ENCODE peak calls at places on chromosomes 3 and 15, in eight cellular contexts. One of them, this sample, is unnamed. For H3K4me1, the result is how much of the 10 kb centered on the place peaks cover.

GRCh38 chr3:170179444-170179843 is 2.1 kb downstream of the PHC3 start:
- DNase-seq in lower lobe of right lung: no peak
- DNase-seq in tibial artery: no peak
- DNase-seq in A549: no peak
- DNase-seq in neural progenitor cell: no peak
- DNase-seq in thoracic aorta: no peak
- DNase-seq in uterus: no peak
- DNase-seq in cardiac muscle cell: no peak
- DNase-seq in this sample: no peak

GRCh38 chr3:50381315-50381714 is 22.0 kb upstream of the TMEM115 start:
- DNase-seq in lower lobe of right lung: no peak
- DNase-seq in tibial artery: no peak
- DNase-seq in A549: no peak
- DNase-seq in neural progenitor cell: no peak
- DNase-seq in thoracic aorta: no peak
- DNase-seq in uterus: no peak
- DNase-seq in cardiac muscle cell: no peak
- DNase-seq in this sample: no peak

GRCh38 chr3:153311531-153311930 is 149.5 kb downstream of the RAP2B start:
- DNase-seq in lower lobe of right lung: no peak
- DNase-seq in tibial artery: no peak
- DNase-seq in A549: no peak
- DNase-seq in neural progenitor cell: no peak
- DNase-seq in thoracic aorta: no peak
- DNase-seq in uterus: no peak
- DNase-seq in cardiac muscle cell: peak
- DNase-seq in this sample: no peak

GRCh38 chr3:70571696-70572095 is 259.3 kb upstream of the MDFIC2 start:
- DNase-seq in lower lobe of right lung: no peak
- DNase-seq in tibial artery: no peak
- DNase-seq in A549: no peak
- DNase-seq in neural progenitor cell: no peak
- DNase-seq in thoracic aorta: no peak
- DNase-seq in uterus: no peak
- DNase-seq in cardiac muscle cell: no peak
- DNase-seq in this sample: no peak

GRCh38 chr15:75671684-75672083 is 24.0 kb downstream of the SNX33 start:
- DNase-seq in lower lobe of right lung: no peak
- DNase-seq in tibial artery: no peak
- DNase-seq in A549: no peak
- DNase-seq in neural progenitor cell: no peak
- DNase-seq in thoracic aorta: no peak
- DNase-seq in uterus: no peak
- DNase-seq in cardiac muscle cell: peak
- DNase-seq in this sample: no peak

GRCh38 chr3:47685037-47685436 is 96.7 kb downstream of the SMARCC1 start:
- DNase-seq in lower lobe of right lung: no peak
- DNase-seq in tibial artery: no peak
- DNase-seq in A549: no peak
- DNase-seq in neural progenitor cell: no peak
- DNase-seq in thoracic aorta: no peak
- DNase-seq in uterus: no peak
- DNase-seq in cardiac muscle cell: no peak
- DNase-seq in this sample: no peak

GRCh38 chr3:125140011-125140813 is 72.3 kb downstream of the SLC12A8 start:
- DNase-seq in lower lobe of right lung: no peak
- DNase-seq in tibial artery: no peak
- DNase-seq in A549: no peak
- DNase-seq in neural progenitor cell: no peak
- DNase-seq in thoracic aorta: no peak
- DNase-seq in uterus: no peak
- DNase-seq in cardiac muscle cell: peak
- DNase-seq in this sample: peak

GRCh38 chr3:13235079-13235478 is 161.8 kb upstream of the IQSEC1 start:
- DNase-seq in lower lobe of right lung: no peak
- DNase-seq in tibial artery: no peak
- DNase-seq in A549: no peak
- DNase-seq in neural progenitor cell: no peak
- DNase-seq in thoracic aorta: no peak
- DNase-seq in uterus: no peak
- DNase-seq in cardiac muscle cell: no peak
- DNase-seq in this sample: no peak

GRCh38 chr15:85607141-85607806 is 187.5 kb downstream of the KLHL25 start:
- DNase-seq in lower lobe of right lung: no peak
- DNase-seq in tibial artery: no peak
- DNase-seq in A549: no peak
- DNase-seq in neural progenitor cell: no peak
- DNase-seq in thoracic aorta: no peak
- DNase-seq in uterus: no peak
- DNase-seq in cardiac muscle cell: no peak
- DNase-seq in this sample: no peak

GRCh38 chr3:106880206-106880605 is 497.0 kb upstream of the CCDC54 start:
- DNase-seq in lower lobe of right lung: no peak
- DNase-seq in tibial artery: no peak
- DNase-seq in A549: no peak
- DNase-seq in neural progenitor cell: peak
- DNase-seq in thoracic aorta: no peak
- DNase-seq in uterus: no peak
- DNase-seq in cardiac muscle cell: no peak
- DNase-seq in this sample: no peak

GRCh38 chr3:178772746-178773145 is 236.5 kb downstream of the KCNMB2 start:
- DNase-seq in lower lobe of right lung: no peak
- DNase-seq in tibial artery: no peak
- DNase-seq in A549: no peak
- DNase-seq in neural progenitor cell: no peak
- DNase-seq in thoracic aorta: no peak
- DNase-seq in uterus: no peak
- DNase-seq in cardiac muscle cell: no peak
- DNase-seq in this sample: no peak

GRCh38 chr3:111541911-111542483 is at the start of gene CD96:
- DNase-seq in lower lobe of right lung: no peak
- DNase-seq in tibial artery: no peak
- DNase-seq in A549: no peak
- DNase-seq in neural progenitor cell: no peak
- DNase-seq in thoracic aorta: no peak
- DNase-seq in uterus: no peak
- DNase-seq in cardiac muscle cell: peak
- DNase-seq in this sample: no peak

GRCh38 chr15:63019539-63020109 is 22.9 kb upstream of the TPM1 start:
- DNase-seq in lower lobe of right lung: no peak
- DNase-seq in tibial artery: no peak
- DNase-seq in A549: peak
- DNase-seq in neural progenitor cell: peak
- DNase-seq in thoracic aorta: no peak
- DNase-seq in uterus: no peak
- DNase-seq in cardiac muscle cell: peak
- DNase-seq in this sample: peak

GRCh38 chr3:106092792-106093191 is 224.0 kb upstream of the CBLB start:
- DNase-seq in lower lobe of right lung: no peak
- DNase-seq in tibial artery: no peak
- DNase-seq in A549: no peak
- DNase-seq in neural progenitor cell: no peak
- DNase-seq in thoracic aorta: no peak
- DNase-seq in uterus: no peak
- DNase-seq in cardiac muscle cell: no peak
- DNase-seq in this sample: no peak

GRCh38 chr3:160921020-160921635 is 165.1 kb downstream of the PPM1L start:
- DNase-seq in lower lobe of right lung: no peak
- DNase-seq in tibial artery: no peak
- DNase-seq in A549: peak
- DNase-seq in neural progenitor cell: peak
- DNase-seq in thoracic aorta: no peak
- DNase-seq in uterus: no peak
- DNase-seq in cardiac muscle cell: peak
- DNase-seq in this sample: no peak

GRCh38 chr3:127034990-127035652 is 52.2 kb downstream of the PLXNA1 start:
- DNase-seq in lower lobe of right lung: peak
- DNase-seq in tibial artery: peak
- DNase-seq in A549: no peak
- DNase-seq in neural progenitor cell: no peak
- DNase-seq in thoracic aorta: no peak
- DNase-seq in uterus: no peak
- DNase-seq in cardiac muscle cell: no peak
- DNase-seq in this sample: no peak

GRCh38 chr15:94582368-94582767 is 351.0 kb downstream of the MCTP2 start:
- DNase-seq in lower lobe of right lung: no peak
- DNase-seq in tibial artery: no peak
- DNase-seq in A549: no peak
- DNase-seq in neural progenitor cell: peak
- DNase-seq in thoracic aorta: no peak
- DNase-seq in uterus: no peak
- DNase-seq in cardiac muscle cell: peak
- DNase-seq in this sample: no peak

GRCh38 chr3:100042144-100042543 is 72.2 kb downstream of the FILIP1L start:
- DNase-seq in lower lobe of right lung: no peak
- DNase-seq in tibial artery: no peak
- DNase-seq in A549: no peak
- DNase-seq in neural progenitor cell: no peak
- DNase-seq in thoracic aorta: no peak
- DNase-seq in uterus: no peak
- DNase-seq in cardiac muscle cell: peak
- DNase-seq in this sample: peak

GRCh38 chr3:100042577-100042981 is 71.7 kb downstream of the FILIP1L start:
- DNase-seq in lower lobe of right lung: no peak
- DNase-seq in tibial artery: no peak
- DNase-seq in A549: no peak
- DNase-seq in neural progenitor cell: no peak
- DNase-seq in thoracic aorta: no peak
- DNase-seq in uterus: no peak
- DNase-seq in cardiac muscle cell: peak
- DNase-seq in this sample: no peak

GRCh38 chr3:100043271-100043670 is 71.0 kb downstream of the FILIP1L start:
- DNase-seq in lower lobe of right lung: no peak
- DNase-seq in tibial artery: no peak
- DNase-seq in A549: no peak
- DNase-seq in neural progenitor cell: no peak
- DNase-seq in thoracic aorta: no peak
- DNase-seq in uterus: no peak
- DNase-seq in cardiac muscle cell: no peak
- DNase-seq in this sample: no peak

GRCh38 chr3:100045696-100046095 is 68.6 kb downstream of the FILIP1L start:
- DNase-seq in lower lobe of right lung: no peak
- DNase-seq in tibial artery: peak
- DNase-seq in A549: no peak
- DNase-seq in neural progenitor cell: peak
- DNase-seq in thoracic aorta: no peak
- DNase-seq in uterus: peak
- DNase-seq in cardiac muscle cell: peak
- DNase-seq in this sample: peak

DNA sequence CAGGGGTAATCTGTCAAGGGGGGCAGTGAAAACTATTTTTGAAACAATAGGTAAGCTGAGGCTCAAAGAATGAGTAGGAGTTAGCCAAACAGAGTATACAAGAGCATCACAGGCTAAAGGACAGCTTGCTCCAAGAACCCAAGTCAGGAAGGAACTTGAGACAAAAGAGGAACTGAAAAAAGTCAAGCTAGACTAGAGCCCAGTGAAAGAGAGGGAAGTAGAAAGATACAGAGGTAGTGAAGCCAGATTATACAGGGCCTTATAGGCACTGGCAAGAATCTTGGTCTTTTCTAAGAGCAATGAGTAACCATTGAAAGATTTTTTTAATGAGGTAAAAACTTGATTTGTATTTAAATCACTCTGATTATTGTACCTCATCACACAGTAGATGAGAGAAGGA is 69.9 kb downstream of the FILIP1L start:
- DNase-seq in lower lobe of right lung: no peak
- DNase-seq in tibial artery: no peak
- DNase-seq in A549: no peak
- DNase-seq in neural progenitor cell: no peak
- DNase-seq in thoracic aorta: no peak
- DNase-seq in uterus: no peak
- DNase-seq in cardiac muscle cell: no peak
- DNase-seq in this sample: no peak
- H3K4me1 ChIP-seq in lower lobe of right lung: half or more
- H3K4me1 ChIP-seq in tibial artery: under half
- H3K4me1 ChIP-seq in A549: half or more
- H3K4me1 ChIP-seq in neural progenitor cell: under half
- H3K4me1 ChIP-seq in thoracic aorta: under half
- H3K4me1 ChIP-seq in uterus: under half
- H3K4me1 ChIP-seq in cardiac muscle cell: under half
- H3K4me1 ChIP-seq in this sample: half or more

DNA sequence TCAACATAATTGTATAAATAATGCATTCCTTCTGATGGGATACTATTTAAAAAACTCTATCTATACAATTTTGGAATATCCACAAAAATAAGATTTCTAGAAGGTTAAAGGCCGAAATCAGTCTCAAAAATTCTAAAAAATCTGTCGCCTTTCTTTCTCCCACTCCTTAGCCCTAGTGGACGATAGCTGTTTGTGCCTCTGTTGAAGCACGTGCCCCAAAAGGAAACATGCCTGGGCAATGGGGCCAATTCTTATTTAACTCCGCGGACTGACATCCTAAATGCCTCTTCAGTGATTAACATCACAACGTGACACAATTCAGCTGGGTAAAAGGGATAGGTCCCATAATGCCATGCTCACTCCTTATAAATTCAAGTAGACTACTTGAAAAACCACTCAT is 65.1 kb downstream of the GAP43 start:
- DNase-seq in lower lobe of right lung: no peak
- DNase-seq in tibial artery: no peak
- DNase-seq in A549: no peak
- DNase-seq in neural progenitor cell: no peak
- DNase-seq in thoracic aorta: no peak
- DNase-seq in uterus: no peak
- DNase-seq in cardiac muscle cell: no peak
- DNase-seq in this sample: peak
- TF ChIP-seq CTCF in lower lobe of right lung: no peak
- TF ChIP-seq CTCF in tibial artery: no peak
- TF ChIP-seq CTCF in A549: no peak
- TF ChIP-seq CTCF in neural progenitor cell: no peak
- TF ChIP-seq CTCF in thoracic aorta: no peak
- TF ChIP-seq CTCF in uterus: no peak
- TF ChIP-seq CTCF in cardiac muscle cell: no peak
- TF ChIP-seq CTCF in this sample: no peak

GRCh38 chr3:30663533-30664241 is 57.3 kb downstream of the TGFBR2 start:
- DNase-seq in lower lobe of right lung: no peak
- DNase-seq in tibial artery: no peak
- DNase-seq in A549: no peak
- DNase-seq in neural progenitor cell: no peak
- DNase-seq in thoracic aorta: no peak
- DNase-seq in uterus: no peak
- DNase-seq in cardiac muscle cell: no peak
- DNase-seq in this sample: no peak
- H3K4me1 ChIP-seq in lower lobe of right lung: half or more
- H3K4me1 ChIP-seq in tibial artery: half or more
- H3K4me1 ChIP-seq in A549: half or more
- H3K4me1 ChIP-seq in neural progenitor cell: under half
- H3K4me1 ChIP-seq in thoracic aorta: half or more
- H3K4me1 ChIP-seq in uterus: under half
- H3K4me1 ChIP-seq in cardiac muscle cell: under half
- H3K4me1 ChIP-seq in this sample: under half

DNA sequence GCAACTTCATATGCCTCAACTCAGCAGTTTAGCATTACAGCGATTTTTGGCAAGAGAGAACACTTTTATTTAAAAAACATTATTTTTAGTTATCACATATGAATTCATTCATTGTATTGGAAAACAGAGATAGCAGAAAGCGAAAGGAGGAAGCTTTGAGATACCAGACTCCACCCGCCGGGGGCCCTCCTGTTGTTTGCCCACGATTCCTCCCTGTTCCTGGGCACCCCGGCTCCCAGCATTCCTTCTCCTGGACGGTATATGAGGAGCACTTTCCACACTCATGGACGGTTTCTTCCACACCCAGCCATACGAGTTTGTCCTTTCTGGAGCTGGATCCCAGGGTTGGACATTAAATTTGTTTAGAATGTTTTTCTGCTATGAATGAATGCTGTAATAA is 18.2 kb downstream of the APBA2 start:
- DNase-seq in lower lobe of right lung: no peak
- DNase-seq in tibial artery: no peak
- DNase-seq in A549: no peak
- DNase-seq in neural progenitor cell: no peak
- DNase-seq in thoracic aorta: no peak
- DNase-seq in uterus: no peak
- DNase-seq in cardiac muscle cell: no peak
- DNase-seq in this sample: no peak
- TF ChIP-seq CTCF in lower lobe of right lung: no peak
- TF ChIP-seq CTCF in tibial artery: no peak
- TF ChIP-seq CTCF in A549: no peak
- TF ChIP-seq CTCF in neural progenitor cell: no peak
- TF ChIP-seq CTCF in thoracic aorta: no peak
- TF ChIP-seq CTCF in uterus: no peak
- TF ChIP-seq CTCF in cardiac muscle cell: no peak
- TF ChIP-seq CTCF in this sample: no peak